ENCODE peak calls at places on chromosome 1, in seven cellular contexts. O is PC-3, D is Caco-2, R is neural progenitor cell, H is ovary, I is mucosa of descending colon, V is brain microvascular endothelial cell. Y is an unnamed sample. For H3K36me3, the result is how much of the 10 kb centered on the place peaks cover.

GRCh38 chr1:218659911-218660677 is 315.0 kb downstream of the TGFB2 start:
- DNase-seq in D (no peak), R (peak), H (no peak), I (no peak), V (peak), O (no peak), Y (peak)

GRCh38 chr1:237756304-237756967 is 134.3 kb downstream of the ZP4 start:
- DNase-seq in D (no peak), R (no peak), I (peak), O (no peak), H (no peak), V (no peak), Y (no peak)

GRCh38 chr1:66206563-66207154 is 327.3 kb upstream of the SGIP1 start:
- DNase-seq in D (no peak), H (no peak), V (no peak), I (no peak), R (no peak), O (no peak), Y (no peak)

GRCh38 chr1:165696625-165697100 is 1.7 kb downstream of the ALDH9A1 start:
- DNase-seq in O (peak), D (no peak), H (peak), I (peak), R (peak), V (peak), Y (no peak)

GRCh38 chr1:172414331-172414730 is 6.2 kb upstream of the C1orf105 start:
- DNase-seq in O (peak), I (no peak), D (no peak), V (peak), R (no peak), H (no peak), Y (no peak)

GRCh38 chr1:52140633-52141512 is 1.0 kb upstream of the ZFYVE9 start:
- DNase-seq in D (no peak), V (no peak), I (no peak), O (no peak), R (no peak), H (no peak), Y (peak)

GRCh38 chr1:57163332-57163731 is 197.5 kb upstream of the C8B start:
- DNase-seq in H (no peak), D (no peak), R (no peak), I (no peak), V (no peak), O (no peak), Y (no peak)

GRCh38 chr1:173356211-173356762 is 120.8 kb upstream of the PRDX6 start:
- DNase-seq in V (no peak), D (no peak), H (no peak), O (no peak), I (no peak), R (no peak), Y (no peak)

GRCh38 chr1:34341896-34342295 is 165.2 kb downstream of the C1orf94 start:
- DNase-seq in R (no peak), H (no peak), V (no peak), D (no peak), I (no peak), O (no peak), Y (no peak)
- H3K36me3 ChIP-seq in R (under half), H (under half), V (under half), D (under half), I (under half), O (under half), Y (under half)

GRCh38 chr1:202283991-202284390 is 57.7 kb downstream of the UBE2T start:
- DNase-seq in V (peak), D (peak), I (no peak), R (no peak), H (no peak), O (peak), Y (peak)

GRCh38 chr1:202282017-202282335 is 59.8 kb downstream of the UBE2T start:
- DNase-seq in V (no peak), R (no peak), D (peak), O (no peak), H (no peak), I (no peak), Y (no peak)

GRCh38 chr1:202281316-202282016 is 60.3 kb downstream of the UBE2T start:
- DNase-seq in V (peak), R (no peak), O (peak), H (no peak), I (no peak), D (peak), Y (peak)

GRCh38 chr1:202283379-202283844 is 58.3 kb downstream of the UBE2T start:
- DNase-seq in I (no peak), V (no peak), D (peak), R (no peak), H (no peak), O (peak), Y (peak)

GRCh38 chr1:202282596-202283283 is 59.0 kb downstream of the UBE2T start:
- DNase-seq in R (no peak), D (peak), O (no peak), V (no peak), H (no peak), I (no peak), Y (no peak)
- H3K36me3 ChIP-seq in R (under half), D (under half), O (under half), V (under half), H (under half), I (under half), Y (under half)

GRCh38 chr1:174923820-174924219 is 75.9 kb upstream of the CACYBP start:
- DNase-seq in V (no peak), H (no peak), O (no peak), D (no peak), I (no peak), R (no peak), Y (no peak)
- H3K36me3 ChIP-seq in V (under half), H (under half), O (under half), D (under half), I (under half), R (under half), Y (under half)

DNA sequence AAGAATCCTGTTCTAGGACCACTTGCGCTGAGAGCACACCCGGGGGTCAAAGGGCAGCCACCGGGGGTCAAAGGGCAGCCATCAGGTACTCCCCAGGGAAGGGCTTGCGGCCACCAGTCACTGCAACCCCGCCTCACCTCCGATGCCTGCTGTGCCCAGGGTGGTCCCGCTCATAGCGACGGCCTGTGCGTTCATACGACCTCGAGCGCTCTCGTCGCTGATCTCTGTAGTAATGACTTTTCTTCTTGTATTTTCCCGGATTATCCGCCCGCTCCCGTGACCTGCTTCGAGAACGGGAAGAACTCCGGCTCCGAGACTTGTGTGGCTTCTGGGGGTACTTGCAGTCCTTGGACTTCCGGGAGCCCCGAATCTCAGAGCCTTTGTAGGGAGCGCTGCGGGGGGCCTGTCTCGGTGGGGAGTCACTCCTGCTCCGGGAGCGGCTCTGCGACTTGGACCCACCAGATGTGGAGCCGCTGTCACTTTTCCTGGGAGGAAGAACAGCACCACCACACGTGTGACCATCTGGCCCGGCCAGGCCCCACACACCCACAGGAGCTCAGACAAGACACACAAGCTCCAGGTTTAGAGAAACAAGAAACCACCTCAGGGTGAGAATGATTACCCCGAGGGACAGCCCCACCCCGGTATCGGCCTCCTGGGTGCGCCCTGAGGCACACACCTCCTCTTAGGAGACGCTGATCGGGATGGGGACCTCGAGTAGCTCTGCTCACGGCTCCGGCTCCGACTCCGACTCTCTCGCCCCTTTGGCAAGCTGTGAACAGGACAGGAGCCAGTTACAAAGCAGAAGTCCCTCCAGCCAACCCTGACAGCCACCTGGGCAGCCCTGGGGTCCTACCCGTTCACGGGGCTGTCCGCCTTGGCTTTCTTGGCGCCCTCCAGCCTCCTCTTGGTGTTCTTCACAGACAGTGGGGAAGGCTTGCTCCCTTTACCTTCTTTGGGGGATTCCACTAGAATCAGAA is 11.7 kb downstream of the CCNL2 start:
- DNase-seq in V (no peak), H (no peak), D (no peak), O (no peak), I (no peak), R (no peak), Y (no peak)
- H3K36me3 ChIP-seq in V (half or more), H (under half), D (under half), O (half or more), I (under half), R (under half), Y (half or more)

GRCh38 chr1:203557958-203558760 is 64.2 kb downstream of the OPTC start:
- DNase-seq in O (peak), V (peak), H (peak), R (no peak), D (no peak), I (no peak), Y (peak)
- H3K36me3 ChIP-seq in O (under half), V (under half), H (under half), R (under half), D (under half), I (under half), Y (under half)

Y was measured in SJSA1.